ENCODE peak calls at places on chromosomes 4 and X, in ten cellular contexts. X is fibroblast of lung, P is body of pancreas, S is MM.1S, C is mammary epithelial cell, R is Peyer's patch, V is A549, Q is spleen, Y is psoas muscle, U is GM23338. F is an unnamed sample. For H3K4me1, the result is how much of the 10 kb centered on the place peaks cover.

GRCh38 chrX:74231625-74232024 is 72.4 kb upstream of the ZCCHC13 start:
- DNase-seq in Q (no peak), U (no peak), Y (no peak), R (no peak), S (no peak), C (peak), V (no peak), X (no peak), P (no peak), F (peak)

GRCh38 chr4:53640576-53641459 is 49.5 kb upstream of the LNX1 start:
- DNase-seq in U (no peak), Y (no peak), V (no peak), X (no peak), Q (no peak), S (peak), P (peak), R (no peak), C (no peak), F (no peak)

GRCh38 chrX:38138900-38139299 is 81.8 kb downstream of the SRPX start:
- DNase-seq in P (no peak), U (no peak), V (no peak), Q (no peak), X (no peak), Y (no peak), R (no peak), C (no peak), S (no peak), F (no peak)

GRCh38 chrX:78725257-78725656 is 22.3 kb upstream of the LPAR4 start:
- DNase-seq in X (no peak), Q (no peak), Y (no peak), C (no peak), V (no peak), P (no peak), S (no peak), R (no peak), U (no peak), F (no peak)

GRCh38 chrX:154486052-154486395 is 391 bp downstream of the UBL4A start:
- DNase-seq in C (peak), S (peak), U (peak), Y (peak), V (peak), P (peak), Q (peak), R (peak), X (no peak), F (no peak)

GRCh38 chr4:117983541-117984451 is 50.5 kb upstream of the NDST3 start:
- DNase-seq in Y (no peak), X (no peak), U (no peak), S (no peak), R (no peak), Q (no peak), P (no peak), C (peak), V (no peak), F (no peak)

GRCh38 chr4:126466848-126467247 is 1152.1 kb downstream of the FAT4 start:
- DNase-seq in V (no peak), Y (no peak), U (no peak), Q (no peak), R (no peak), S (no peak), X (no peak), C (no peak), P (no peak), F (no peak)

GRCh38 chrX:31181377-31182038 is 109.7 kb upstream of the FTHL17 start:
- DNase-seq in C (no peak), X (no peak), S (no peak), P (no peak), V (no peak), Y (no peak), R (no peak), U (no peak), Q (no peak), F (peak)

GRCh38 chr4:148649669-148650331 is 207.6 kb upstream of the NR3C2 start:
- DNase-seq in X (no peak), Y (no peak), P (no peak), U (no peak), S (no peak), V (no peak), R (no peak), C (peak), Q (no peak), F (peak)

GRCh38 chrX:24100713-24101112 is 46.0 kb downstream of the EIF2S3 start:
- DNase-seq in X (no peak), V (no peak), S (no peak), Q (no peak), U (no peak), C (no peak), Y (no peak), R (no peak), P (no peak), F (no peak)

GRCh38 chr4:176270669-176271068 is 1.6 kb upstream of the ASB5 start:
- DNase-seq in C (peak), X (peak), R (no peak), S (no peak), P (no peak), U (no peak), Q (no peak), V (peak), Y (peak), F (peak)

GRCh38 chrX:66408507-66408906 is 230.4 kb downstream of the EDA2R start:
- DNase-seq in P (no peak), R (no peak), S (peak), C (peak), Q (no peak), V (no peak), X (no peak), Y (no peak), U (no peak), F (peak)

GRCh38 chr4:140648716-140649115 is 80.0 kb upstream of the UCP1 start:
- DNase-seq in Q (no peak), Y (no peak), P (no peak), V (no peak), R (no peak), X (no peak), U (no peak), S (no peak), C (no peak), F (no peak)

GRCh38 chrX:10482708-10483107 is 137.7 kb downstream of the MID1 start:
- DNase-seq in U (no peak), V (no peak), Q (no peak), P (no peak), Y (no peak), S (no peak), R (no peak), C (no peak), X (no peak), F (no peak)

GRCh38 chr4:10164877-10165283 is 48.3 kb upstream of the WDR1 start:
- DNase-seq in Q (no peak), X (peak), C (no peak), P (peak), V (peak), U (peak), Y (peak), S (no peak), R (peak), F (peak)

GRCh38 chr4:25860586-25861421 is 2.0 kb downstream of the SEL1L3 start:
- DNase-seq in Q (peak), S (no peak), P (peak), V (no peak), R (peak), U (no peak), Y (no peak), X (peak), C (no peak), F (no peak)

GRCh38 chr4:98092833-98093439 is 50.3 kb downstream of the STPG2 start:
- DNase-seq in V (no peak), X (peak), Q (no peak), U (peak), C (no peak), Y (no peak), P (no peak), S (peak), R (no peak), F (peak)

GRCh38 chr4:1249148-1249730 is 309 bp upstream of the CTBP1 start:
- DNase-seq in R (peak), S (peak), U (peak), Q (peak), C (peak), Y (peak), P (peak), X (peak), V (peak), F (peak)

GRCh38 chr4:24226667-24227066 is 336.8 kb upstream of the PPARGC1A start:
- DNase-seq in R (no peak), P (no peak), X (peak), Y (no peak), Q (no peak), C (no peak), U (no peak), V (no peak), S (peak), F (no peak)

GRCh38 chrX:154542723-154543424 is 3.8 kb downstream of the G6PD start:
- DNase-seq in S (no peak), U (no peak), X (no peak), C (no peak), Y (no peak), V (peak), R (peak), Q (peak), P (no peak), F (no peak)

GRCh38 chr4:115274545-115274944 is 161.1 kb upstream of the NDST4 start:
- DNase-seq in P (no peak), X (no peak), Y (no peak), R (no peak), C (no peak), S (peak), U (no peak), V (no peak), Q (no peak), F (no peak)

GRCh38 chrX:40479777-40480318 is 100.9 kb upstream of the ATP6AP2 start:
- DNase-seq in Q (no peak), P (no peak), V (no peak), X (no peak), Y (no peak), S (no peak), U (no peak), C (no peak), R (no peak), F (no peak)

GRCh38 chrX:150935466-150935865 is 37.0 kb upstream of the CD99L2 start:
- DNase-seq in U (no peak), C (peak), V (no peak), S (no peak), X (peak), R (no peak), Y (no peak), P (no peak), Q (no peak), F (peak)

GRCh38 chrX:55731826-55732225 is 14.3 kb downstream of the RRAGB start:
- DNase-seq in Q (no peak), C (no peak), Y (no peak), P (no peak), R (no peak), S (no peak), U (no peak), X (peak), V (no peak), F (no peak)

DNA sequence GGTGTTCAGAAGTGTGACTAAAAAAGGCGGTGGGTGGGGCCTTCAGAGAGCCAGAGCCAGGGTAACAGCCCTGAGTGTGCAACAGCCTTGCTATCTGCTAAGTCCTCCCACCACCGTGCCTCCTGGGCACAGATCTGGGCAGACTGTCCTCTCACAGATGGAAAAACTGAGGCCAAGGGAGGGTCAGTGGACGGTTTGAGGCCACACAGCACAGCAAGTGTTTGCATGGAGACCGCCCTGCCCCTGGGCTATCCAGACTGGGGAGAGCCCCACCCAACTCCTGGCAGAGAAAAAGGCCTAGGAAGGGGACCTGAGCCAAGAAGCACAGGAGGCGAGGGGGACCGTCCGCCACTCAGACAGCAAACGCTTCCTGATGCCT is 31.7 kb downstream of the BLOC1S4 start:
- DNase-seq in X (no peak), S (no peak), R (no peak), U (no peak), V (no peak), P (no peak), Y (no peak), C (no peak), Q (no peak), F (peak)
- H3K4me1 ChIP-seq in X (under half), S (under half), R (under half), U (under half), V (half or more), P (under half), Y (under half), C (under half), Q (half or more), F (half or more)

GRCh38 chrX:112083624-112084326 is 1.2 kb upstream of the TRPC5 start:
- DNase-seq in R (no peak), U (peak), Y (no peak), Q (no peak), P (peak), C (no peak), V (no peak), X (no peak), S (no peak), F (no peak)
- TF ChIP-seq CTCF in R (no peak), U (peak), Y (no peak), Q (no peak), P (no peak), C (no peak), V (no peak), X (no peak), S (no peak), F (no peak)

GRCh38 chr4:156773648-156774357 is 197.8 kb downstream of the PDGFC start:
- DNase-seq in R (no peak), X (no peak), U (no peak), Y (no peak), Q (no peak), V (no peak), S (no peak), P (no peak), C (peak), F (peak)
- H3K4me1 ChIP-seq in R (under half), X (under half), U (under half), Y (half or more), Q (under half), V (half or more), S (under half), P (under half), C (half or more), F (half or more)

GRCh38 chr4:74527049-74527448 is 82.1 kb downstream of the AREG start:
- DNase-seq in U (no peak), R (no peak), P (no peak), Q (no peak), V (no peak), S (no peak), C (no peak), X (no peak), Y (no peak), F (no peak)

GRCh38 chr4:74523076-74523475 is 78.1 kb downstream of the AREG start:
- DNase-seq in Q (no peak), C (no peak), P (no peak), U (no peak), V (no peak), S (no peak), R (no peak), Y (no peak), X (no peak), F (no peak)

GRCh38 chr4:74517996-74518395 is 73.1 kb downstream of the AREG start:
- DNase-seq in V (no peak), P (no peak), Y (no peak), S (no peak), C (no peak), X (no peak), Q (no peak), R (no peak), U (no peak), F (no peak)

GRCh38 chr4:74524985-74525384 is 80.0 kb downstream of the AREG start:
- DNase-seq in Q (no peak), P (no peak), S (no peak), R (no peak), X (no peak), V (no peak), C (no peak), Y (no peak), U (no peak), F (no peak)

DNA sequence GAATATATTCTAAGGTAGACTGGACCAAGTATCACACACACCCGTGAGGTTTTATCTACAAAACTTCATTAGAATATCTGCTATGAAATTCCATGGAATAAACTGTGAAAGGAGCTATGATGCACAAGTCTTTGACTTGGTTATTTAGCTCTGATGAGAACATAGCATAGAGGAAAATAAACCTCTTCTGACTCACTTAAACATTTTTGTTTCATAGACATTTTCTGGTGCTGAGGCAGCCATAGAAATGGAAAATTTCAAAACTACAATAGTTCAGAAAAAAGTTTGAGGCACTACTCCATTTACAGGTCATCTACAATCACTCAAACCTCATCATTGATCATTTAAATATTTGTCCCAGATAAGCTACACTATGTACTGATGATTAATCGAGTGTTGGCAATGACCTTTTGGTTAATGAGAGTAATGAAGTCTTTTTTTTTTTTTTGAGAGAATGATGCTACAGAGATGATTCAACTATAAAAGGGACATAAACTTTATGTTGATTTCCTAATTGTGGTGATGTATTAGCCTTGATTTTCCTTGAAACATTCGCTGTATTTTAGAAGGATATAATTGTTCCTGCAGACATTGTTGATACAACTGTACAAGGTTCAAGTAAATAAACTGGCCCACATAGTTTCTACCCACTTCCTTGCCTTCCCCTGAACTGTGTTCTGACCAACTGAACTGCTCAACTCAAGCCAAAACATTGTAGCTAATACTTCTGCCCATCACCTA is 77.5 kb downstream of the AREG start:
- DNase-seq in S (no peak), C (no peak), Y (no peak), V (no peak), X (peak), P (no peak), R (no peak), U (no peak), Q (no peak), F (no peak)
- TF ChIP-seq CTCF in S (no peak), C (no peak), Y (no peak), V (no peak), X (no peak), P (no peak), R (no peak), U (no peak), Q (no peak), F (no peak)

GRCh38 chr4:8267077-8267476 is 2.5 kb upstream of the HTRA3 start:
- DNase-seq in S (peak), X (peak), Y (peak), P (peak), U (peak), C (no peak), Q (no peak), V (peak), R (peak), F (peak)
- H3K4me1 ChIP-seq in S (under half), X (under half), Y (under half), P (under half), U (under half), C (under half), Q (half or more), V (under half), R (under half), F (under half)

F was measured in PC-3.